ENCODE peak calls at places on chromosome 1, in four cellular contexts. B is RWPE1, M is brain microvascular endothelial cell, T is HTR-8/SVneo. W is an unnamed sample.

GRCh38 chr1:107874221-107874620 is 90.8 kb downstream of the VAV3 start:
- DNase-seq in B (no peak), M (no peak), T (no peak), W (no peak)

GRCh38 chr1:25146382-25146855 is 85.9 kb downstream of the SYF2 start:
- DNase-seq in B (no peak), M (no peak), T (no peak), W (no peak)

GRCh38 chr1:64161347-64162080 is 41.9 kb upstream of the UBE2U start:
- DNase-seq in B (no peak), M (peak; percentile 55), T (no peak), W (no peak)

GRCh38 chr1:106957795-106958194 is 98.7 kb upstream of the PRMT6 start:
- DNase-seq in B (no peak), M (no peak), T (no peak), W (no peak)

GRCh38 chr1:19074361-19074901 is 118.0 kb upstream of the IFFO2 start:
- DNase-seq in B (no peak), M (no peak), T (no peak), W (no peak)

GRCh38 chr1:93348104-93348780 is 2.5 kb downstream of the DR1 start:
- DNase-seq in B (no peak), M (no peak), T (no peak), W (no peak)

GRCh38 chr1:79082233-79082632 is 75.7 kb upstream of the ADGRL4 start:
- DNase-seq in B (no peak), M (no peak), T (no peak), W (no peak)

GRCh38 chr1:60828944-60829343 is 253.4 kb upstream of the NFIA start:
- DNase-seq in B (no peak), M (no peak), T (no peak), W (no peak)

GRCh38 chr1:242826706-242827336 is 302.3 kb upstream of the PLD5 start:
- DNase-seq in B (no peak), M (peak; percentile 24), T (no peak), W (no peak)

GRCh38 chr1:166915941-166916340 is 39.9 kb upstream of the TADA1 start:
- DNase-seq in B (peak; percentile 17), M (peak; percentile 58), T (no peak), W (no peak)

GRCh38 chr1:218347316-218347712 is 2.2 kb downstream of the TGFB2 start:
- DNase-seq in B (peak; percentile 11), M (no peak), T (no peak), W (no peak)

GRCh38 chr1:31764307-31765040 is at the start of gene ADGRB2:
- DNase-seq in B (no peak), M (no peak), T (no peak), W (no peak)

GRCh38 chr1:203104789-203105188 is 19.0 kb upstream of the MYOG start:
- DNase-seq in B (no peak), M (no peak), T (no peak), W (no peak)

GRCh38 chr1:51086496-51087271 is 15.3 kb upstream of the C1orf185 start:
- DNase-seq in B (no peak), M (no peak), T (no peak), W (no peak)

GRCh38 chr1:93322349-93322748 is 23.4 kb upstream of the DR1 start:
- DNase-seq in B (peak; percentile 47), M (no peak), T (no peak), W (no peak)

GRCh38 chr1:118340928-118341905 is 156.2 kb upstream of the SPAG17 start:
- DNase-seq in B (no peak), M (no peak), T (no peak), W (no peak)

GRCh38 chr1:118158918-118159317 is 26.1 kb downstream of the SPAG17 start:
- DNase-seq in B (peak; percentile 24), M (peak; percentile 79), T (no peak), W (no peak)

GRCh38 chr1:47738560-47739182 is 258.5 kb downstream of the TRABD2B start:
- DNase-seq in B (peak; percentile 53), M (no peak), T (peak; percentile 54), W (peak; percentile 39)

GRCh38 chr1:186722711-186723309 is 42.6 kb upstream of the PTGS2 start:
- DNase-seq in B (peak; percentile 55), M (peak; percentile 73), T (no peak), W (peak; percentile 14)

GRCh38 chr1:45205000-45205909 is 1.1 kb downstream of the ZSWIM5 start:
- DNase-seq in B (peak; percentile 18), M (peak; percentile 24), T (peak; percentile 19), W (peak; percentile 32)

GRCh38 chr1:78375996-78376395 is 114.8 kb upstream of the PTGFR start:
- DNase-seq in B (no peak), M (peak; percentile 2), T (no peak), W (no peak)

GRCh38 chr1:187038789-187039188 is 210.0 kb downstream of the PLA2G4A start:
- DNase-seq in B (peak; percentile 53), M (no peak), T (no peak), W (no peak)

GRCh38 chr1:152397474-152397873 is 16.6 kb downstream of the CRNN start:
- DNase-seq in B (no peak), M (no peak), T (no peak), W (no peak)

GRCh38 chr1:156465747-156466365 is 34.7 kb downstream of the MEF2D start:
- DNase-seq in B (no peak), M (peak; percentile 28), T (no peak), W (no peak)

GRCh38 chr1:107529511-107530149 is 388.8 kb downstream of the NTNG1 start:
- DNase-seq in B (peak; percentile 63), M (peak; percentile 30), T (peak; percentile 4), W (no peak)

GRCh38 chr1:153677718-153678518 is 570 bp upstream of the NPR1 start:
- DNase-seq in B (peak; percentile 60), M (peak; percentile 39), T (peak; percentile 39), W (peak; percentile 54)

GRCh38 chr1:111175349-111175748 is 25.1 kb downstream of the DENND2D start:
- DNase-seq in B (no peak), M (no peak), T (no peak), W (no peak)